ENCODE peak calls at places on chromosomes 1 and 21, in ten cellular contexts. One of them, this sample, is unnamed.
A peak's percentile ranks its signal among the peaks of the same experiment; 100 is the strongest.

GRCh38 chr1:181150273-181150672 is 61.8 kb downstream of the IER5 start:
- DNase-seq in fibroblast of pulmonary artery: no peak
- DNase-seq in tibial nerve: no peak
- DNase-seq in heart right ventricle: no peak
- DNase-seq in breast epithelium: no peak
- DNase-seq in endothelial cell: no peak
- DNase-seq in heart left ventricle: no peak
- DNase-seq in hepatocyte: no peak
- DNase-seq in esophagus muscularis mucosa: no peak
- DNase-seq in nephron progenitor cell: no peak
- DNase-seq in this sample: no peak

GRCh38 chr1:198175418-198176170 is 18.8 kb downstream of the NEK7 start:
- DNase-seq in heart left ventricle: no peak
- DNase-seq in heart right ventricle: no peak
- DNase-seq in esophagus muscularis mucosa: no peak
- DNase-seq in tibial nerve: no peak
- DNase-seq in nephron progenitor cell: no peak
- DNase-seq in hepatocyte: no peak
- DNase-seq in endothelial cell: no peak
- DNase-seq in breast epithelium: no peak
- DNase-seq in fibroblast of pulmonary artery: peak; percentile 62
- DNase-seq in this sample: no peak

GRCh38 chr1:183632087-183632486 is 3.5 kb downstream of the ARPC5 start:
- DNase-seq in esophagus muscularis mucosa: no peak
- DNase-seq in fibroblast of pulmonary artery: peak; percentile 91
- DNase-seq in tibial nerve: no peak
- DNase-seq in endothelial cell: no peak
- DNase-seq in heart left ventricle: no peak
- DNase-seq in heart right ventricle: no peak
- DNase-seq in nephron progenitor cell: no peak
- DNase-seq in breast epithelium: no peak
- DNase-seq in hepatocyte: no peak
- DNase-seq in this sample: no peak

GRCh38 chr1:221663321-221663720 is 78.6 kb downstream of the DUSP10 start:
- DNase-seq in endothelial cell: no peak
- DNase-seq in esophagus muscularis mucosa: no peak
- DNase-seq in breast epithelium: no peak
- DNase-seq in fibroblast of pulmonary artery: peak; percentile 74
- DNase-seq in heart right ventricle: no peak
- DNase-seq in heart left ventricle: no peak
- DNase-seq in tibial nerve: no peak
- DNase-seq in nephron progenitor cell: no peak
- DNase-seq in hepatocyte: no peak
- DNase-seq in this sample: no peak

GRCh38 chr1:75136158-75136815 is 2.1 kb downstream of the LHX8 start:
- DNase-seq in breast epithelium: no peak
- DNase-seq in nephron progenitor cell: peak; percentile 64
- DNase-seq in heart left ventricle: no peak
- DNase-seq in endothelial cell: peak; percentile 51
- DNase-seq in esophagus muscularis mucosa: no peak
- DNase-seq in fibroblast of pulmonary artery: no peak
- DNase-seq in hepatocyte: peak; percentile 62
- DNase-seq in heart right ventricle: no peak
- DNase-seq in tibial nerve: no peak
- DNase-seq in this sample: no peak

GRCh38 chr1:167090289-167090942 is at the start of gene GPA33:
- DNase-seq in fibroblast of pulmonary artery: no peak
- DNase-seq in endothelial cell: no peak
- DNase-seq in breast epithelium: no peak
- DNase-seq in heart left ventricle: no peak
- DNase-seq in nephron progenitor cell: no peak
- DNase-seq in tibial nerve: no peak
- DNase-seq in hepatocyte: peak; percentile 74
- DNase-seq in esophagus muscularis mucosa: no peak
- DNase-seq in heart right ventricle: no peak
- DNase-seq in this sample: no peak

GRCh38 chr1:64550946-64551345 is 81.0 kb downstream of the CACHD1 start:
- DNase-seq in nephron progenitor cell: no peak
- DNase-seq in breast epithelium: no peak
- DNase-seq in heart left ventricle: no peak
- DNase-seq in tibial nerve: no peak
- DNase-seq in endothelial cell: no peak
- DNase-seq in esophagus muscularis mucosa: no peak
- DNase-seq in hepatocyte: no peak
- DNase-seq in fibroblast of pulmonary artery: no peak
- DNase-seq in heart right ventricle: no peak
- DNase-seq in this sample: no peak

GRCh38 chr1:156124557-156125483 is 10.3 kb downstream of the LMNA start:
- DNase-seq in heart right ventricle: no peak
- DNase-seq in endothelial cell: no peak
- DNase-seq in hepatocyte: no peak
- DNase-seq in tibial nerve: no peak
- DNase-seq in fibroblast of pulmonary artery: no peak
- DNase-seq in heart left ventricle: no peak
- DNase-seq in esophagus muscularis mucosa: no peak
- DNase-seq in breast epithelium: no peak
- DNase-seq in nephron progenitor cell: no peak
- DNase-seq in this sample: no peak

GRCh38 chr1:42052300-42052699 is 100.9 kb upstream of the GUCA2B start:
- DNase-seq in esophagus muscularis mucosa: no peak
- DNase-seq in breast epithelium: no peak
- DNase-seq in hepatocyte: no peak
- DNase-seq in nephron progenitor cell: no peak
- DNase-seq in heart right ventricle: no peak
- DNase-seq in endothelial cell: no peak
- DNase-seq in tibial nerve: no peak
- DNase-seq in heart left ventricle: no peak
- DNase-seq in fibroblast of pulmonary artery: no peak
- DNase-seq in this sample: no peak

GRCh38 chr1:109438798-109439297 is 12.6 kb upstream of the PSMA5 start:
- DNase-seq in heart right ventricle: peak; percentile 36
- DNase-seq in breast epithelium: no peak
- DNase-seq in heart left ventricle: peak; percentile 30
- DNase-seq in nephron progenitor cell: no peak
- DNase-seq in esophagus muscularis mucosa: no peak
- DNase-seq in fibroblast of pulmonary artery: peak; percentile 85
- DNase-seq in endothelial cell: no peak
- DNase-seq in hepatocyte: peak; percentile 34
- DNase-seq in tibial nerve: peak; percentile 21
- DNase-seq in this sample: no peak

GRCh38 chr1:155982106-155982505 is 3.8 kb upstream of the ARHGEF2 start:
- DNase-seq in nephron progenitor cell: no peak
- DNase-seq in esophagus muscularis mucosa: no peak
- DNase-seq in heart right ventricle: no peak
- DNase-seq in tibial nerve: no peak
- DNase-seq in hepatocyte: no peak
- DNase-seq in breast epithelium: no peak
- DNase-seq in fibroblast of pulmonary artery: no peak
- DNase-seq in endothelial cell: no peak
- DNase-seq in heart left ventricle: no peak
- DNase-seq in this sample: no peak

GRCh38 chr1:43285269-43285986 is at the start of gene C1orf210:
- DNase-seq in breast epithelium: peak; percentile 89
- DNase-seq in nephron progenitor cell: peak; percentile 30
- DNase-seq in hepatocyte: peak; percentile 94
- DNase-seq in endothelial cell: no peak
- DNase-seq in heart left ventricle: peak; percentile 5
- DNase-seq in tibial nerve: no peak
- DNase-seq in esophagus muscularis mucosa: no peak
- DNase-seq in fibroblast of pulmonary artery: no peak
- DNase-seq in heart right ventricle: no peak
- DNase-seq in this sample: no peak

GRCh38 chr1:50497007-50497406 is 73.8 kb upstream of the DMRTA2 start:
- DNase-seq in esophagus muscularis mucosa: no peak
- DNase-seq in heart right ventricle: no peak
- DNase-seq in tibial nerve: no peak
- DNase-seq in breast epithelium: no peak
- DNase-seq in fibroblast of pulmonary artery: no peak
- DNase-seq in hepatocyte: no peak
- DNase-seq in endothelial cell: no peak
- DNase-seq in heart left ventricle: no peak
- DNase-seq in nephron progenitor cell: no peak
- DNase-seq in this sample: no peak

GRCh38 chr21:40850071-40850470 is 3.1 kb upstream of the DSCAM start:
- DNase-seq in breast epithelium: no peak
- DNase-seq in hepatocyte: no peak
- DNase-seq in heart left ventricle: no peak
- DNase-seq in nephron progenitor cell: no peak
- DNase-seq in fibroblast of pulmonary artery: no peak
- DNase-seq in esophagus muscularis mucosa: peak; percentile 42
- DNase-seq in endothelial cell: no peak
- DNase-seq in tibial nerve: no peak
- DNase-seq in heart right ventricle: no peak
- DNase-seq in this sample: no peak

GRCh38 chr1:116923421-116923820 is 13.7 kb downstream of the PTGFRN start:
- DNase-seq in nephron progenitor cell: no peak
- DNase-seq in esophagus muscularis mucosa: no peak
- DNase-seq in heart right ventricle: no peak
- DNase-seq in hepatocyte: no peak
- DNase-seq in heart left ventricle: no peak
- DNase-seq in fibroblast of pulmonary artery: peak; percentile 82
- DNase-seq in tibial nerve: no peak
- DNase-seq in breast epithelium: no peak
- DNase-seq in endothelial cell: no peak
- DNase-seq in this sample: no peak

DNA sequence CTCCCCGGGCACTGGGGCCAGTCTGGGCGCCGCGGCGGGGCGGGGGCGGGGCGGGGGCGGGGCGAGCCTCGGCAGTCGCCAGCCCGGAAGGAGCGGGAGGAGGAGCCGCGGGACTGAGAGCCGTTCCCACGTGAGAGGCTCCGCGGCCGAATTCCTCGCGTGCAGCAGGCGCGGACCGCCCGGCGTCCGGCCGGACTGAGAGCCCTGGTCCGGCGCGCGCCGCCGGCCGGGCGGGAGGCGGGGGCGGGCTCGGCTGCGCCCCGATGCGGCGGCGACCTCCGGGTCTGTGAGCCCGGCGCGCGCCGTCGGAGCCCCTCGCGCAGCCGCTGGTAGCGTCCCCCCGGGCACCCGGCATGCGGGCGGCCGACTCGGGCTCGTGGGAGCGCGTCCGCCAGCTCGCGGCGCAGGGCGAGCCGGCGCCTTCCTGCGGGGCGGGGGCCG is 229.5 kb upstream of the TMEM51 start:
- DNase-seq in tibial nerve: no peak
- DNase-seq in fibroblast of pulmonary artery: peak; percentile 61
- DNase-seq in nephron progenitor cell: peak; percentile 81
- DNase-seq in endothelial cell: peak; percentile 59
- DNase-seq in esophagus muscularis mucosa: no peak
- DNase-seq in heart right ventricle: peak; percentile 65
- DNase-seq in breast epithelium: peak; percentile 73
- DNase-seq in hepatocyte: peak; percentile 89
- DNase-seq in heart left ventricle: peak; percentile 80
- DNase-seq in this sample: peak; percentile 92
- TF ChIP-seq CTCF in tibial nerve: no peak
- TF ChIP-seq CTCF in fibroblast of pulmonary artery: no peak
- TF ChIP-seq CTCF in nephron progenitor cell: no peak
- TF ChIP-seq CTCF in endothelial cell: no peak
- TF ChIP-seq CTCF in esophagus muscularis mucosa: no peak
- TF ChIP-seq CTCF in heart right ventricle: no peak
- TF ChIP-seq CTCF in breast epithelium: no peak
- TF ChIP-seq CTCF in hepatocyte: no peak
- TF ChIP-seq CTCF in heart left ventricle: no peak
- TF ChIP-seq CTCF in this sample: no peak

DNA sequence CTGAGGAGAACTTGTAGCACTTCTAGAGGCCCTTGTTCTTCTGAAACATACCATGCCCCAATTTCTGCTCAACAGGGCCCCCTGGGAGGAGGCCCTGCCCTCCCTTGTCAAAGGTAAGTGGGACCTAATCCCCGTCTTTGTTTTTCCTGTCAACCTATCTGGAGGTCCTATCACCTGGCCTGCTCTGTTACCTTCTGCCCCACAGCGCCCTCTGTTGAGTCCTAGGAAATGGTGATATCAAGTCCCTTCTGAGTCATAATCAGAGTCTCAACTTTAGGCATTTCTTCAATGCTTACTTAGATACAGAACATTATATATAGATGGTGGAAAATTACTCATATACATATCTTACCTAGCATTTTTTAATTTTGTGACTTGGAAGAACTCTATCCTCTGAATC is 28.2 kb upstream of the FCRL4 start:
- DNase-seq in hepatocyte: peak; percentile 38
- DNase-seq in tibial nerve: no peak
- DNase-seq in heart right ventricle: no peak
- DNase-seq in heart left ventricle: no peak
- DNase-seq in breast epithelium: no peak
- DNase-seq in nephron progenitor cell: peak; percentile 26
- DNase-seq in esophagus muscularis mucosa: no peak
- DNase-seq in endothelial cell: peak; percentile 25
- DNase-seq in fibroblast of pulmonary artery: no peak
- DNase-seq in this sample: no peak
- TF ChIP-seq CTCF in hepatocyte: peak; percentile 14
- TF ChIP-seq CTCF in tibial nerve: peak; percentile 22
- TF ChIP-seq CTCF in heart right ventricle: peak; percentile 13
- TF ChIP-seq CTCF in heart left ventricle: no peak
- TF ChIP-seq CTCF in breast epithelium: no peak
- TF ChIP-seq CTCF in nephron progenitor cell: peak; percentile 16
- TF ChIP-seq CTCF in esophagus muscularis mucosa: no peak
- TF ChIP-seq CTCF in endothelial cell: no peak
- TF ChIP-seq CTCF in fibroblast of pulmonary artery: no peak
- TF ChIP-seq CTCF in this sample: no peak

DNA sequence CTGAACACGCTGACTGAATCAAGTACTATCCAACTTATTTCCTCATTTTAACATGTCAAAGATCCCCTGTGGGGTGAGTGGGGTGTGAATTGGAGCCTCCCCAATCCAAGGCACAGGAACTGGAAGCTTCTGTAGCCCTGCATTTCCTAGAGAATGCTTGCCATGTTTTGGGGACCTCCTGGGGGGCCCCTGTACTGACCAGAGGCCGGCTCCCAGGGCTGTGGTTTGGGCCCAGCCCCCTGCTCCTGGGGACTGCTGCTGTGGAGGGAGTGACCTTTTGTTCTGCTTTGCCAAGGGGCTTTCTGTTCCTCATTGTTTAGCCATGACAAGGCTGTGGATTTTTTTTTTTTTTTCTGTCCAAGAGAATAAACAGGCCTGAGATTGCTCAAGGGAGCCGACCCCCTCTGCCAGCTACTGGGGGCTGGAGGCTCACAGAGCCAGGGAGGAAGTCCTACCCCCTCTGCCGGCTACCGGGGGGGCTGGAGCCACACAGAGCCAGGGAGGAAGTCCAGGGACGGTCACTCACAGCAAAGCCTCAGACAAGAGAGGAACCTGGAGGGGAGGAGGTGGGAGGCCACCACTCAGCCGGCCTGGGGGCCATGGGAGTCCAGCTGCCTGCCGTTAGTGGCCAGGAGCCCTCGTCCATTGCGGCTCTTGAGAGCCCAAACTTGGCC is 17.4 kb downstream of the TNFRSF1B start:
- DNase-seq in endothelial cell: peak; percentile 74
- DNase-seq in esophagus muscularis mucosa: peak; percentile 95
- DNase-seq in heart right ventricle: peak; percentile 89
- DNase-seq in tibial nerve: peak; percentile 67
- DNase-seq in heart left ventricle: peak; percentile 90
- DNase-seq in nephron progenitor cell: peak; percentile 41
- DNase-seq in hepatocyte: peak; percentile 65
- DNase-seq in fibroblast of pulmonary artery: peak; percentile 95
- DNase-seq in breast epithelium: peak; percentile 67
- DNase-seq in this sample: peak; percentile 90
- TF ChIP-seq CTCF in endothelial cell: no peak
- TF ChIP-seq CTCF in esophagus muscularis mucosa: no peak
- TF ChIP-seq CTCF in heart right ventricle: peak; percentile 47
- TF ChIP-seq CTCF in tibial nerve: peak; percentile 19
- TF ChIP-seq CTCF in heart left ventricle: peak; percentile 52
- TF ChIP-seq CTCF in nephron progenitor cell: no peak
- TF ChIP-seq CTCF in hepatocyte: no peak
- TF ChIP-seq CTCF in fibroblast of pulmonary artery: peak; percentile 39
- TF ChIP-seq CTCF in breast epithelium: no peak
- TF ChIP-seq CTCF in this sample: peak; percentile 48

GRCh38 chr1:62912028-62912638 is 128.2 kb downstream of the ATG4C start:
- DNase-seq in breast epithelium: no peak
- DNase-seq in hepatocyte: peak; percentile 27
- DNase-seq in endothelial cell: peak; percentile 21
- DNase-seq in fibroblast of pulmonary artery: peak; percentile 41
- DNase-seq in nephron progenitor cell: no peak
- DNase-seq in heart left ventricle: no peak
- DNase-seq in esophagus muscularis mucosa: no peak
- DNase-seq in heart right ventricle: no peak
- DNase-seq in tibial nerve: no peak
- DNase-seq in this sample: no peak
- TF ChIP-seq CTCF in breast epithelium: no peak
- TF ChIP-seq CTCF in hepatocyte: peak; percentile 52
- TF ChIP-seq CTCF in endothelial cell: peak; percentile 84
- TF ChIP-seq CTCF in fibroblast of pulmonary artery: peak; percentile 89
- TF ChIP-seq CTCF in nephron progenitor cell: peak; percentile 65
- TF ChIP-seq CTCF in heart left ventricle: peak; percentile 48
- TF ChIP-seq CTCF in esophagus muscularis mucosa: no peak
- TF ChIP-seq CTCF in heart right ventricle: peak; percentile 61
- TF ChIP-seq CTCF in tibial nerve: peak; percentile 33
- TF ChIP-seq CTCF in this sample: peak; percentile 73

This sample was measured in osteocyte.